ENCODE peak calls at places on chromosome 13, in five cellular contexts. One of them, this sample, is unnamed.

GRCh38 chr13:40377783-40378182 is 288.7 kb downstream of the FOXO1 start:
- DNase-seq in HFFc6: no peak
- DNase-seq in astrocyte: peak
- DNase-seq in K562: no peak
- DNase-seq in HT1080: no peak
- DNase-seq in this sample: peak

GRCh38 chr13:110867380-110867779 is 47.5 kb downstream of the ANKRD10 start:
- DNase-seq in HFFc6: no peak
- DNase-seq in astrocyte: no peak
- DNase-seq in K562: no peak
- DNase-seq in HT1080: no peak
- DNase-seq in this sample: no peak

GRCh38 chr13:43258771-43259170 is 235.4 kb downstream of the DNAJC15 start:
- DNase-seq in HT1080: no peak
- DNase-seq in K562: no peak
- DNase-seq in HFFc6: no peak
- DNase-seq in astrocyte: no peak
- DNase-seq in this sample: no peak

GRCh38 chr13:111792956-111793355 is 274.0 kb upstream of the SOX1 start:
- DNase-seq in HT1080: no peak
- DNase-seq in astrocyte: no peak
- DNase-seq in HFFc6: no peak
- DNase-seq in K562: no peak
- DNase-seq in this sample: no peak

GRCh38 chr13:30037766-30038165 is 187.3 kb upstream of the UBL3 start:
- DNase-seq in HT1080: no peak
- DNase-seq in HFFc6: no peak
- DNase-seq in astrocyte: peak
- DNase-seq in K562: no peak
- DNase-seq in this sample: peak

GRCh38 chr13:28129911-28130693 is 8.2 kb upstream of the PAN3 start:
- DNase-seq in HFFc6: no peak
- DNase-seq in HT1080: no peak
- DNase-seq in K562: no peak
- DNase-seq in astrocyte: no peak
- DNase-seq in this sample: no peak

GRCh38 chr13:32314271-32314967 is 744 bp downstream of the ZAR1L start:
- DNase-seq in HT1080: no peak
- DNase-seq in astrocyte: no peak
- DNase-seq in K562: no peak
- DNase-seq in HFFc6: no peak
- DNase-seq in this sample: no peak

GRCh38 chr13:48490241-48490640 is 42.6 kb downstream of the RCBTB2 start:
- DNase-seq in astrocyte: no peak
- DNase-seq in HFFc6: no peak
- DNase-seq in HT1080: no peak
- DNase-seq in K562: no peak
- DNase-seq in this sample: no peak

GRCh38 chr13:101698400-101698799 is 245.9 kb downstream of the ITGBL1 start:
- DNase-seq in HFFc6: peak
- DNase-seq in HT1080: no peak
- DNase-seq in astrocyte: no peak
- DNase-seq in K562: no peak
- DNase-seq in this sample: peak

GRCh38 chr13:49791753-49792549 is 531 bp downstream of the KPNA3 start:
- DNase-seq in HT1080: peak
- DNase-seq in astrocyte: peak
- DNase-seq in HFFc6: no peak
- DNase-seq in K562: peak
- DNase-seq in this sample: peak

GRCh38 chr13:36858285-36858684 is 39.3 kb downstream of the RFXAP start:
- DNase-seq in astrocyte: peak
- DNase-seq in K562: peak
- DNase-seq in HT1080: peak
- DNase-seq in HFFc6: peak
- DNase-seq in this sample: peak

GRCh38 chr13:50228527-50228926 is 213.3 kb downstream of the KCNRG start:
- DNase-seq in K562: no peak
- DNase-seq in HT1080: no peak
- DNase-seq in HFFc6: no peak
- DNase-seq in astrocyte: no peak
- DNase-seq in this sample: no peak

GRCh38 chr13:88014527-88014926 is 343.4 kb downstream of the SLITRK5 start:
- DNase-seq in K562: no peak
- DNase-seq in astrocyte: no peak
- DNase-seq in HT1080: no peak
- DNase-seq in HFFc6: no peak
- DNase-seq in this sample: peak

This sample was measured in iris pigment epithelial cell.